ENCODE peak calls at places on chromosome X, in five cellular contexts. One of them, this sample, is unnamed.

GRCh38 chrX:129600981-129601424 is 53.8 kb downstream of the APLN start:
- DNase-seq in HepG2: peak
- DNase-seq in SK-N-SH: peak
- DNase-seq in NT2/D1: no peak
- DNase-seq in HCT116: no peak
- DNase-seq in this sample: peak

GRCh38 chrX:28015993-28016392 is 34.7 kb upstream of the DCAF8L1 start:
- DNase-seq in HepG2: no peak
- DNase-seq in NT2/D1: no peak
- DNase-seq in SK-N-SH: no peak
- DNase-seq in HCT116: no peak
- DNase-seq in this sample: no peak

GRCh38 chrX:153765138-153766079 is 1.4 kb downstream of the PLXNB3 start:
- DNase-seq in HCT116: no peak
- DNase-seq in NT2/D1: no peak
- DNase-seq in SK-N-SH: peak
- DNase-seq in HepG2: peak
- DNase-seq in this sample: peak

GRCh38 chrX:21883258-21883657 is 27.5 kb downstream of the YY2 start:
- DNase-seq in HCT116: no peak
- DNase-seq in NT2/D1: no peak
- DNase-seq in HepG2: peak
- DNase-seq in SK-N-SH: no peak
- DNase-seq in this sample: peak

GRCh38 chrX:154695913-154696312 is 42.5 kb upstream of the CTAG2 start:
- DNase-seq in NT2/D1: no peak
- DNase-seq in HepG2: no peak
- DNase-seq in HCT116: no peak
- DNase-seq in SK-N-SH: no peak
- DNase-seq in this sample: no peak

GRCh38 chrX:51395807-51396728 is 63.4 kb downstream of the NUDT10 start:
- DNase-seq in HepG2: no peak
- DNase-seq in HCT116: no peak
- DNase-seq in NT2/D1: no peak
- DNase-seq in SK-N-SH: peak
- DNase-seq in this sample: peak

GRCh38 chrX:8504451-8504850 is 39.8 kb downstream of the VCX3B start:
- DNase-seq in HCT116: no peak
- DNase-seq in HepG2: no peak
- DNase-seq in NT2/D1: no peak
- DNase-seq in SK-N-SH: no peak
- DNase-seq in this sample: no peak

GRCh38 chrX:66019310-66019652 is 20.6 kb downstream of the VSIG4 start:
- DNase-seq in SK-N-SH: no peak
- DNase-seq in NT2/D1: no peak
- DNase-seq in HepG2: no peak
- DNase-seq in HCT116: no peak
- DNase-seq in this sample: no peak

GRCh38 chrX:76076124-76076523 is 96.7 kb upstream of the PBDC1 start:
- DNase-seq in NT2/D1: no peak
- DNase-seq in SK-N-SH: no peak
- DNase-seq in HepG2: no peak
- DNase-seq in HCT116: no peak
- DNase-seq in this sample: no peak

GRCh38 chrX:153507484-153508178 is 9.8 kb upstream of the ATP2B3 start:
- DNase-seq in SK-N-SH: peak
- DNase-seq in HCT116: peak
- DNase-seq in NT2/D1: peak
- DNase-seq in HepG2: peak
- DNase-seq in this sample: peak

GRCh38 chrX:13005671-13006473 is 31.0 kb downstream of the TMSB4X start:
- DNase-seq in NT2/D1: no peak
- DNase-seq in HCT116: no peak
- DNase-seq in HepG2: no peak
- DNase-seq in SK-N-SH: no peak
- DNase-seq in this sample: no peak

GRCh38 chrX:31715675-31716074 is 643.8 kb upstream of the FTHL17 start:
- DNase-seq in HepG2: no peak
- DNase-seq in SK-N-SH: no peak
- DNase-seq in HCT116: no peak
- DNase-seq in NT2/D1: no peak
- DNase-seq in this sample: no peak

GRCh38 chrX:153970398-153971123 is 1.1 kb downstream of the HCFC1 start:
- DNase-seq in HCT116: no peak
- DNase-seq in HepG2: peak
- DNase-seq in NT2/D1: peak
- DNase-seq in SK-N-SH: peak
- DNase-seq in this sample: peak

GRCh38 chrX:136202889-136203288 is 48.3 kb downstream of the MAP7D3 start:
- DNase-seq in SK-N-SH: no peak
- DNase-seq in NT2/D1: no peak
- DNase-seq in HCT116: no peak
- DNase-seq in HepG2: no peak
- DNase-seq in this sample: no peak

GRCh38 chrX:124274438-124275166 is 57.9 kb upstream of the TEX13D start:
- DNase-seq in HepG2: no peak
- DNase-seq in HCT116: no peak
- DNase-seq in SK-N-SH: no peak
- DNase-seq in NT2/D1: no peak
- DNase-seq in this sample: peak

GRCh38 chrX:9329056-9329455 is 135.8 kb upstream of the TBL1X start:
- DNase-seq in HepG2: no peak
- DNase-seq in HCT116: no peak
- DNase-seq in NT2/D1: no peak
- DNase-seq in SK-N-SH: no peak
- DNase-seq in this sample: no peak

GRCh38 chrX:6377365-6377764 is 148.7 kb upstream of the NLGN4X start:
- DNase-seq in SK-N-SH: no peak
- DNase-seq in HepG2: no peak
- DNase-seq in NT2/D1: no peak
- DNase-seq in HCT116: no peak
- DNase-seq in this sample: no peak

GRCh38 chrX:69226459-69227158 is 61.4 kb upstream of the PJA1 start:
- DNase-seq in SK-N-SH: no peak
- DNase-seq in HCT116: no peak
- DNase-seq in NT2/D1: no peak
- DNase-seq in HepG2: no peak
- DNase-seq in this sample: no peak

GRCh38 chrX:120499301-120500097 is 30.4 kb upstream of the LAMP2 start:
- DNase-seq in NT2/D1: no peak
- DNase-seq in HepG2: no peak
- DNase-seq in HCT116: no peak
- DNase-seq in SK-N-SH: no peak
- DNase-seq in this sample: no peak

GRCh38 chrX:9670136-9670905 is 95.3 kb downstream of the GPR143 start:
- DNase-seq in HCT116: no peak
- DNase-seq in SK-N-SH: no peak
- DNase-seq in HepG2: no peak
- DNase-seq in NT2/D1: no peak
- DNase-seq in this sample: peak

GRCh38 chrX:154805696-154806091 is 409 bp upstream of the MPP1 start:
- DNase-seq in SK-N-SH: no peak
- DNase-seq in HepG2: no peak
- DNase-seq in HCT116: no peak
- DNase-seq in NT2/D1: no peak
- DNase-seq in this sample: no peak

GRCh38 chrX:2610246-2611170 is 80.6 kb upstream of the CD99 start:
- DNase-seq in SK-N-SH: no peak
- DNase-seq in NT2/D1: no peak
- DNase-seq in HCT116: no peak
- DNase-seq in HepG2: no peak
- DNase-seq in this sample: no peak

GRCh38 chrX:2609431-2610238 is 81.5 kb upstream of the CD99 start:
- DNase-seq in SK-N-SH: no peak
- DNase-seq in HepG2: no peak
- DNase-seq in NT2/D1: no peak
- DNase-seq in HCT116: no peak
- DNase-seq in this sample: peak

GRCh38 chrX:2607113-2607512 is 84.0 kb upstream of the CD99 start:
- DNase-seq in SK-N-SH: no peak
- DNase-seq in NT2/D1: no peak
- DNase-seq in HCT116: no peak
- DNase-seq in HepG2: no peak
- DNase-seq in this sample: no peak

DNA sequence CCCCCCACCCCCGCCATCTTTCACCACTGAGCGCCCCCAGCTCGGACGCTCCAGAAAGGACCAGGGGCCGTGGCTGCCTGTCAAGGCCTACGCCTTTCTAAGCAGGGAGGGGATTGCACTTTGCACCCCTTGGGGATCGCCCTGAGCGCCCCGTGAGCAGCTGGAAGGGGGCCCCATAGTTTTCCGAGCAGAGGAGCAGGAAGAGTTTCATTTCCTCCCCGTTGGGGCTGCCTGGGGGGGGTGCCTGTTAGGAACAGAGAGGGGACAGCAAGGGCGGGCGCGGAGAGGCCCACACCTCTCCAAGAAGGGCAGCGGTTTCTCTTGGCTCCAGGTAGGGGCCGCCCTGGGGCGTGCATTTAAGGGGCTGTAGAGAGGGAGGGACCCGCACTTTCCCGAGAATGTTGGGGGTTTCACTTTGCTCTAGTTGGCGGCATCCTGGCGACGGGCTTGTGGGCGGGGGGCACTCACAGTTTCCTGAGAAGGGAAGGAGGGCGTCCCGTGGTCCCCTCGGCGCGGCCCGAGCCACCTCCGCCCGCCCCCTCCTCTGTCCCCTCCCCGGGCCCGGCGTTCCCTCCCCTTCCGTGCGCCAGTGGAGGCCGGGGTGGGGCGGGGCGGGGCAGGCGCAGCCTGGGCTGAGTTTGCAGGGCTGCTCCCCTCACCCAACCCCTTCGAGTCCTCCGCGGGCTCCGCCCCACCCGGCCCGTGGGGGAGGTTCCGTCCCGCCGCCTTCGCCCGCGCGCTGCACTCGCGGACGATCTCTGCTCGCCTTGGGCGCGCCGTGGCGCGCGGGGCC is 82.3 kb upstream of the CD99 start:
- DNase-seq in HepG2: peak
- DNase-seq in HCT116: peak
- DNase-seq in SK-N-SH: peak
- DNase-seq in NT2/D1: peak
- DNase-seq in this sample: peak
- TF ChIP-seq YY1 in HepG2: peak
- TF ChIP-seq YY1 in HCT116: peak
- TF ChIP-seq YY1 in SK-N-SH: no peak
- TF ChIP-seq YY1 in NT2/D1: no peak
- TF ChIP-seq YY1 in this sample: no peak

GRCh38 chrX:68114573-68115199 is 318.6 kb downstream of the OPHN1 start:
- DNase-seq in SK-N-SH: no peak
- DNase-seq in HCT116: no peak
- DNase-seq in NT2/D1: no peak
- DNase-seq in HepG2: no peak
- DNase-seq in this sample: no peak
- TF ChIP-seq YY1 in SK-N-SH: no peak
- TF ChIP-seq YY1 in HCT116: no peak
- TF ChIP-seq YY1 in NT2/D1: no peak
- TF ChIP-seq YY1 in HepG2: no peak
- TF ChIP-seq YY1 in this sample: no peak

DNA sequence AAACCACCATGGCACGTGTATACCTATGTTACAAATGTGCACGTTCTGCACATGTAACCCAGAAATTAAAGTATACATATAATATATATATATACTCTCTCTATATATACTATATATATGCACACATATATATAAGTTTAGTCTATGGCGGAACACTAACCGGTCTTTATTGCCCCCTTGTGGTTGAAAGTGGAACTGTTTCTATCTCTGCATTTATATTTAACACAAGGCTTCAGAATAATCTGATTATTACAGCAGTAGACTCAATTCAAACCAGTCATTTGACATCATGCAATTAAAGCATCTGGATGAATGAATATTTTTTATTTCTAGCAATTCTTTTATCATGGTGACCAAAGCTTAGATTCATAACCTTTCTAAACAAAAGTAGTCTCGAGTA is 14.6 kb downstream of the RAB9B start:
- DNase-seq in NT2/D1: no peak
- DNase-seq in SK-N-SH: peak
- DNase-seq in HCT116: peak
- DNase-seq in HepG2: peak
- DNase-seq in this sample: peak
- TF ChIP-seq YY1 in NT2/D1: no peak
- TF ChIP-seq YY1 in SK-N-SH: no peak
- TF ChIP-seq YY1 in HCT116: no peak
- TF ChIP-seq YY1 in HepG2: no peak
- TF ChIP-seq YY1 in this sample: no peak

GRCh38 chrX:663841-664240 is 33.2 kb downstream of the SHOX start:
- DNase-seq in HepG2: no peak
- DNase-seq in SK-N-SH: no peak
- DNase-seq in HCT116: no peak
- DNase-seq in NT2/D1: no peak
- DNase-seq in this sample: no peak

GRCh38 chrX:670596-670995 is 40.0 kb downstream of the SHOX start:
- DNase-seq in HCT116: no peak
- DNase-seq in HepG2: no peak
- DNase-seq in NT2/D1: no peak
- DNase-seq in SK-N-SH: no peak
- DNase-seq in this sample: no peak

GRCh38 chrX:667360-667759 is 36.8 kb downstream of the SHOX start:
- DNase-seq in NT2/D1: no peak
- DNase-seq in SK-N-SH: no peak
- DNase-seq in HCT116: no peak
- DNase-seq in HepG2: no peak
- DNase-seq in this sample: no peak

GRCh38 chrX:662126-662525 is 31.5 kb downstream of the SHOX start:
- DNase-seq in HCT116: no peak
- DNase-seq in SK-N-SH: no peak
- DNase-seq in NT2/D1: no peak
- DNase-seq in HepG2: no peak
- DNase-seq in this sample: no peak

DNA sequence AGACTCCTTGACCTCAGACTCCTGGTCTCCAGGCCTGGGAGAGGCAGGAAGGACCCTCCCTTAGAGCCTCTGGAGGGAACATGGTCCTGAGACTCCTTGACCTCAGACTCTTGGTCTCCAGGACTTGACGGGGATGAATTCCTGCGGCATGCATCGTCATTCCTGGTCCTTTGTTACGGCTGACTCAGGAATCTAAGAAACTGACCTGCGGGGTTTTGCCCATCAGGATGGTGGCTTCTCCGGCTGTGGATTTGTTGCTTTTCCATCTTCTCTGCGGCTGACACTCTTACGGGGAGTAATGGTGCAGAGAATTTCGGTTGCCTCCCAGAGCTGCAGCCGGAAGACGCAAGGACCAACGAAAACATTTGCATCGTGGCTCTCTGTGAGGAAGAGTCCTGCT is 36.2 kb downstream of the SHOX start:
- DNase-seq in HepG2: no peak
- DNase-seq in HCT116: no peak
- DNase-seq in SK-N-SH: no peak
- DNase-seq in NT2/D1: peak
- DNase-seq in this sample: no peak
- TF ChIP-seq YY1 in HepG2: no peak
- TF ChIP-seq YY1 in HCT116: no peak
- TF ChIP-seq YY1 in SK-N-SH: no peak
- TF ChIP-seq YY1 in NT2/D1: no peak
- TF ChIP-seq YY1 in this sample: no peak

This sample was measured in K562.